ENCODE peak calls at places on chromosomes 1 and 21, in seven cellular contexts. K, B, Y, H, R, P and N are unnamed samples. For H3K4me1, the result is how much of the 10 kb centered on the place peaks cover.

GRCh38 chr1:116814935-116815334 is 60.7 kb downstream of the CD2 start:
- DNase-seq in R (no peak), Y (no peak), H (no peak), B (no peak), K (no peak), P (no peak), N (no peak)

GRCh38 chr1:203569490-203570318 is 56.9 kb upstream of the ATP2B4 start:
- DNase-seq in B (no peak), R (peak), P (no peak), Y (no peak), H (no peak), K (no peak), N (no peak)

GRCh38 chr1:26112407-26112775 is 767 bp downstream of the PDIK1L start:
- DNase-seq in R (no peak), H (no peak), K (no peak), B (no peak), P (no peak), Y (peak), N (no peak)

GRCh38 chr1:180632326-180633088 is 685 bp downstream of the XPR1 start:
- DNase-seq in P (no peak), B (peak), K (peak), Y (peak), H (peak), R (peak), N (peak)

GRCh38 chr1:64922336-64922735 is 44.0 kb downstream of the JAK1 start:
- DNase-seq in R (no peak), B (no peak), Y (no peak), H (no peak), P (no peak), K (no peak), N (no peak)

GRCh38 chr1:156667610-156667967 is 9.6 kb downstream of the NES start:
- DNase-seq in K (no peak), B (no peak), R (no peak), Y (no peak), H (no peak), P (no peak), N (no peak)

GRCh38 chr1:30234091-30234490 is 489.3 kb downstream of the MATN1 start:
- DNase-seq in K (no peak), Y (no peak), P (no peak), B (no peak), H (no peak), R (no peak), N (no peak)

GRCh38 chr1:160942926-160943325 is 11.7 kb downstream of the ITLN2 start:
- DNase-seq in K (no peak), P (no peak), H (no peak), B (peak), R (peak), Y (peak), N (peak)

GRCh38 chr1:229619002-229619401 is 6.9 kb downstream of the TAF5L start:
- DNase-seq in B (no peak), R (no peak), K (peak), P (no peak), H (no peak), Y (no peak), N (no peak)

GRCh38 chr21:33149166-33149565 is 79.2 kb downstream of the OLIG1 start:
- DNase-seq in Y (no peak), B (peak), H (no peak), R (no peak), P (no peak), K (no peak), N (no peak)

GRCh38 chr1:84271452-84272273 is 29.8 kb upstream of the SAMD13 start:
- DNase-seq in Y (peak), R (peak), H (no peak), K (no peak), B (peak), P (no peak), N (peak)

GRCh38 chr1:209160230-209160629 is 423.3 kb upstream of the CAMK1G start:
- DNase-seq in B (no peak), Y (no peak), P (no peak), K (no peak), R (no peak), H (no peak), N (no peak)

GRCh38 chr1:97042551-97042950 is 321.0 kb downstream of the PTBP2 start:
- DNase-seq in B (no peak), P (no peak), R (no peak), Y (no peak), K (no peak), H (no peak), N (no peak)

GRCh38 chr1:229786974-229787610 is 161.0 kb downstream of the URB2 start:
- DNase-seq in Y (no peak), H (no peak), K (no peak), R (no peak), B (no peak), P (no peak), N (no peak)

GRCh38 chr1:3785458-3786157 is 10.7 kb downstream of the LRRC47 start:
- DNase-seq in P (no peak), R (peak), B (peak), H (peak), Y (peak), K (no peak), N (peak)

GRCh38 chr1:76164165-76164564 is 89.6 kb downstream of the ST6GALNAC3 start:
- DNase-seq in B (no peak), H (no peak), R (no peak), Y (no peak), K (no peak), P (no peak), N (no peak)

GRCh38 chr1:233867028-233867427 is 37.4 kb upstream of the SLC35F3 start:
- DNase-seq in P (no peak), B (no peak), R (no peak), Y (peak), H (no peak), K (no peak), N (no peak)

GRCh38 chr1:157700305-157700704 is 264 bp downstream of the FCRL3 start:
- DNase-seq in P (no peak), R (no peak), B (no peak), K (no peak), Y (peak), H (no peak), N (no peak)

GRCh38 chr1:119766374-119766794 is 2.3 kb downstream of the HMGCS2 start:
- DNase-seq in H (no peak), B (no peak), P (no peak), K (no peak), Y (no peak), R (no peak), N (no peak)

GRCh38 chr1:241533375-241534115 is 1.4 kb downstream of the KMO start:
- DNase-seq in R (peak), B (no peak), P (no peak), H (no peak), K (peak), Y (peak), N (no peak)

GRCh38 chr1:97093742-97094141 is 372.2 kb downstream of the PTBP2 start:
- DNase-seq in P (no peak), B (no peak), Y (no peak), H (no peak), K (no peak), R (no peak), N (no peak)

GRCh38 chr1:225423518-225423855 is 4.4 kb downstream of the LBR start:
- DNase-seq in H (no peak), P (no peak), Y (no peak), K (no peak), R (peak), B (no peak), N (no peak)

GRCh38 chr1:8145525-8145924 is 119.4 kb upstream of the ERRFI1 start:
- DNase-seq in H (no peak), Y (no peak), P (no peak), K (no peak), R (no peak), B (no peak), N (no peak)

GRCh38 chr1:156308078-156308477 is 9.0 kb upstream of the VHLL start:
- DNase-seq in H (no peak), B (no peak), P (no peak), R (peak), K (no peak), Y (no peak), N (no peak)

GRCh38 chr1:65221638-65222421 is 73.8 kb downstream of the AK4 start:
- DNase-seq in K (no peak), P (no peak), R (no peak), H (no peak), Y (no peak), B (no peak), N (no peak)

GRCh38 chr1:63555480-63555879 is 32.2 kb downstream of the EFCAB7 start:
- DNase-seq in R (no peak), B (no peak), K (no peak), H (no peak), P (no peak), Y (no peak), N (no peak)

GRCh38 chr1:35564037-35564883 is 6.7 kb downstream of the NCDN start:
- DNase-seq in B (peak), K (peak), R (peak), H (peak), P (peak), Y (peak), N (peak)

GRCh38 chr1:54540891-54541290 is 7.1 kb upstream of the ACOT11 start:
- DNase-seq in R (no peak), K (no peak), P (no peak), Y (no peak), B (no peak), H (no peak), N (no peak)

GRCh38 chr1:33332357-33332789 is 11.5 kb upstream of the A3GALT2 start:
- DNase-seq in K (no peak), R (no peak), Y (no peak), H (no peak), P (no peak), B (no peak), N (no peak)
- H3K4me1 ChIP-seq in K (under half), R (under half), Y (under half), H (under half), P (under half), B (under half), N (under half)

GRCh38 chr1:245687636-245688535 is 533.1 kb downstream of the KIF26B start:
- DNase-seq in B (peak), R (no peak), Y (no peak), H (peak), P (no peak), K (no peak), N (peak)

GRCh38 chr1:245686006-245686405 is 531.2 kb downstream of the KIF26B start:
- DNase-seq in K (no peak), P (no peak), H (no peak), R (no peak), Y (no peak), B (no peak), N (no peak)

GRCh38 chr1:245686446-245687030 is 531.8 kb downstream of the KIF26B start:
- DNase-seq in K (no peak), B (no peak), P (no peak), H (no peak), R (no peak), Y (no peak), N (no peak)

GRCh38 chr1:245688536-245689453 is 534.0 kb downstream of the KIF26B start:
- DNase-seq in Y (no peak), P (no peak), H (no peak), R (no peak), B (no peak), K (no peak), N (no peak)

GRCh38 chr1:245687129-245687635 is 532.4 kb downstream of the KIF26B start:
- DNase-seq in R (no peak), K (no peak), P (no peak), Y (no peak), B (no peak), H (no peak), N (no peak)
- TF ChIP-seq CTCF in R (no peak), K (no peak), P (no peak), Y (no peak), B (no peak), H (no peak), N (no peak)

DNA sequence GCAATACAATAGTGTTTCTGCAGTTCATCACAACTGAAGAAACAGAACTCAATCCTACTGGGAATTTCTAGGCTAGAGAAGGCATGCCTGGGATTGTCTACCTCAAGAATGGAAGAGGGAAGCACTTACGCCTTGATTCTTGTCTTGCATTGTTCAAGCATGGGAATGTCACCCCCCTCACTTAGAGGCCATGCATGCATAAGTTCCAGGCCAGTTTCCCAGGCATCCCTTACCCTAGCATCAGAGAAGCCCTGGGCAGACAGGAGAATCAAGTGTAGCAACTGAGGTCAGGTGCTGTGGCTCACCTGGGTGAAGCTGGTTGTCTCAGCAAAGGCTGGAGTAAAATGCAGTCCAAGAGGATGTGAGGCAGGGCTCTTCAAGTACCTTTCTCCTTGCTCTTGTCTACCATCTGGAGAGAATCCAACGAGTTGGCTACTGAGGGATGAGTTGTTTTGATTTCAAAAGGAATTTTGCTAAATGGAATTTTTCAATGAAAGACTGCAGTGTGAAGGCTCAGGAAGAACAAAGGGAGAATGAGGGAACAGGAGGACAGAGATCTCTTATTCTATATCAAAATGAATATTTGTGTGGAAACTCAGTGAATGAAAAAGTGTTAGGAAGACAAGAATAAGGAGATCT is 174.3 kb downstream of the NEK7 start:
- DNase-seq in B (peak), K (no peak), Y (no peak), R (no peak), H (no peak), P (no peak), N (peak)
- TF ChIP-seq EZH2phosphoT487 in B (no peak), K (no peak), Y (no peak), R (no peak), H (no peak), P (no peak), N (no peak)

GRCh38 chr21:37372127-37372731 is 5.7 kb downstream of the DYRK1A start:
- DNase-seq in B (no peak), H (no peak), R (no peak), P (no peak), Y (no peak), K (no peak), N (no peak)

GRCh38 chr21:37368536-37369279 is 2.1 kb downstream of the DYRK1A start:
- DNase-seq in P (no peak), R (peak), H (no peak), Y (no peak), B (no peak), K (no peak), N (no peak)

GRCh38 chr21:37369307-37369854 is 2.8 kb downstream of the DYRK1A start:
- DNase-seq in B (no peak), R (no peak), Y (peak), H (no peak), P (no peak), K (no peak), N (no peak)

GRCh38 chr21:37371041-37371397 is 4.4 kb downstream of the DYRK1A start:
- DNase-seq in Y (no peak), K (no peak), H (no peak), R (no peak), P (no peak), B (no peak), N (no peak)

GRCh38 chr21:37370152-37371040 is 3.8 kb downstream of the DYRK1A start:
- DNase-seq in Y (peak), K (peak), H (no peak), B (no peak), P (no peak), R (peak), N (no peak)
- H3K4me1 ChIP-seq in Y (half or more), K (under half), H (under half), B (under half), P (under half), R (half or more), N (under half)

DNA sequence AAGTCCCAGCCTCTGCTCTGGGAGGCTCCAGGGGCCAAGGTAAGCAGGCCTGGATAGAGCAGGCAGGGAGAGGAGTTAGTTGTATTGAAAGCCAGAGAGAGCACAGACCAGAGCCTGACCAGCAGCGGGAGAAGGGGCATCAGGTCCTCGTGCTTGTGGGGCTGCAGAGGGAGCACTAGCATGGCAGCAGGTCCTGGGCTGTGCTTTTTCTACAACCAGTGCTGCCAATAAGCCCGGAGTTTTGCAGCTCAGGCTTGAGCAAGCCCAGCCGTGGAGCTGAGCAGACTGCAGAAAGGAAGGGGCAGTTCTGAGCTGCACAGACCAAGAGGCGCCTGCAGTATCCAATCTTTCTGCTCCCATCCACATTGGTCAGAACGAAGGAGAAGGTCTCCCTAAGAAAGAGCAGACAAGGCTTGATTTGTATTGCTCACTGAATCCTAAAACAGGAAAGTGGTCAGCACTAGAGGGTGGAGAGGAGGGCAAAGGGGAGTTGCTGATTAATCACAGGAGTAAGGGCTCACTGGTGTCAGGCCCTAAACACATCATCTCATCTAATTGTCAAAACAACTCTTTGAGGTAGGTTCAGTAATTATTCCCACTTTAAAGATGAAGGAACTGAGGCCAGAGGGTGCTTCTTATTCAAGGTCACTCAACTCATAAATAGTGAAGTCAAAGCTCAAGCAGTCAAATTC is 2.7 kb downstream of the DENND2D start:
- DNase-seq in P (no peak), Y (peak), R (peak), H (no peak), K (no peak), B (peak), N (peak)
- TF ChIP-seq CTCF in P (peak), Y (peak), R (peak), H (peak), K (no peak), B (peak), N (peak)

DNA sequence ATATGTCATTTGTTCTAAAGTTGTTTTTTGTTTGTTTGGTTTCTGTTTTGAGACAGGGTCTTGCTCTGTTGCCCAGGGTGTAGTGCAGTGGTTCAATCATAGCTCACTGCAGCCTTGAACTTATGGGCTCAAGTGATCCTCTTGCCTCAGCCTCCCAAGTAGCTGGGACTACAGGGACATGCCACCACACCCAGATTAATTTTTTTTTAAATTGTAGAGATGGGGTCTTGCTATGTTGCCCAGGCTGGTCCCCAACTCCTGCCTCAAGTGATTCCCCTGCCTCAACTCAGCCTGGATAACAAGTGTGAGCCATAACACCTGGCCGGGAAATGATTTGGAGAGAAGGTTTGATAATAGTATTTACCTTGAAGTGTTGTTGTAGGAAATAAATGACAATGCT is 18.2 kb downstream of the NEXN start:
- DNase-seq in H (no peak), P (no peak), B (no peak), K (no peak), Y (no peak), R (no peak), N (no peak)
- TF ChIP-seq EZH2phosphoT487 in H (no peak), P (no peak), B (no peak), K (no peak), Y (no peak), R (no peak), N (no peak)

DNA sequence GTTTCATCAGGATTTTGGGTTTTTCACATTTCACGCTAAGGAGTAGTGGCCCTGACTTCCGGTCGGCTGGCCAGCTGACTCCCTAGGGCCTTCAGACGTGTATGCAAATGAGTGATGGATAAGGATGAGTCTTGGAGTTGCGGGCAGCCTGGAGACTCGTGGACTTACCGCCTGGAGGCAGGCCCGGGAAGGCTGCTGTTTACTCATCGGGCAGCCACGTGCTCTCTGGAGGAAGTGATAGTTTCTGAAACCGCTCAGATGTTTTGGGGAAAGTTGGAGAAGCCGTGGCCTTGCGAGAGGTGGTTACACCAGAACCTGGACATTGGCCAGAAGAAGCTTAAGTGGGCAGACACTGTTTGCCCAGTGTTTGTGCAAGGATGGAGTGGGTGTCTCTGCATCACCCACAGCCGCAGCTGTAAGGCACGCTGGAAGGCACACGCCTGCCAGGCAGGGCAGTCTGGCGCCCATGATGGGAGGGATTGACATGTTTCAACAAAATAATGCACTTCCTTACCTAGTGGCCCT is 23.1 kb upstream of the TNFRSF1B start:
- DNase-seq in P (no peak), H (no peak), R (peak), Y (no peak), B (no peak), K (no peak), N (no peak)
- H3K4me1 ChIP-seq in P (under half), H (under half), R (under half), Y (under half), B (under half), K (under half), N (under half)

GRCh38 chr1:108560143-108560429 is 186 bp downstream of the EEIG2 start:
- DNase-seq in B (no peak), H (peak), Y (no peak), K (no peak), P (no peak), R (peak), N (no peak)
- TF ChIP-seq CTCF in B (no peak), H (no peak), Y (no peak), K (no peak), P (no peak), R (no peak), N (no peak)

GRCh38 chr1:93588206-93588605 is 93.4 kb downstream of the BCAR3 start:
- DNase-seq in R (no peak), H (no peak), P (no peak), Y (no peak), B (no peak), K (no peak), N (no peak)
- TF ChIP-seq EZH2phosphoT487 in R (no peak), H (no peak), P (no peak), Y (no peak), B (no peak), K (no peak), N (no peak)